ENCODE peak calls at places on chromosomes 5 and 9, in eight cellular contexts. H is tibial artery, G is HFF-Myc, I is lower lobe of right lung, V is astrocyte, E is MM.1S, J is omental fat pad, Z is foreskin fibroblast. C is an unnamed sample.

GRCh38 chr9:89405832-89406231 is 87.5 kb downstream of the SECISBP2 start:
- DNase-seq in H (no peak), G (no peak), I (peak), V (no peak), E (peak), J (no peak), Z (no peak), C (no peak)

GRCh38 chr5:106727071-106727470 is 943.7 kb downstream of the EFNA5 start:
- DNase-seq in H (no peak), G (no peak), I (no peak), V (no peak), E (no peak), J (no peak), Z (no peak), C (no peak)

GRCh38 chr5:54522080-54522479 is 4.5 kb downstream of the SNX18 start:
- DNase-seq in H (no peak), G (no peak), I (no peak), V (no peak), E (no peak), J (no peak), Z (no peak), C (no peak)

GRCh38 chr5:1521054-1521453 is 2.7 kb downstream of the LPCAT1 start:
- DNase-seq in H (no peak), G (no peak), I (no peak), V (no peak), E (no peak), J (no peak), Z (no peak), C (peak)

GRCh38 chr5:76474377-76474776 is 71.3 kb downstream of the IQGAP2 start:
- DNase-seq in H (no peak), G (no peak), I (no peak), V (no peak), E (no peak), J (no peak), Z (no peak), C (no peak)

GRCh38 chr5:82332889-82333619 is 54.9 kb upstream of the RPS23 start:
- DNase-seq in H (no peak), G (no peak), I (no peak), V (peak), E (no peak), J (no peak), Z (peak), C (no peak)

GRCh38 chr5:115419794-115420585 is 123.5 kb upstream of the CCDC112 start:
- DNase-seq in H (no peak), G (peak), I (no peak), V (peak), E (no peak), J (no peak), Z (peak), C (no peak)

GRCh38 chr5:108339220-108339619 is 42.7 kb downstream of the FBXL17 start:
- DNase-seq in H (no peak), G (no peak), I (no peak), V (peak), E (no peak), J (no peak), Z (no peak), C (no peak)

GRCh38 chr5:93581738-93582414 is 857 bp upstream of the NR2F1-AS1 start:
- DNase-seq in H (no peak), G (no peak), I (no peak), V (peak), E (no peak), J (no peak), Z (peak), C (no peak)

GRCh38 chr9:124504530-124505005 is 2.6 kb downstream of the NR5A1 start:
- DNase-seq in H (no peak), G (no peak), I (peak), V (no peak), E (no peak), J (no peak), Z (no peak), C (no peak)

GRCh38 chr5:96058084-96058483 is 96.4 kb upstream of the ELL2 start:
- DNase-seq in H (no peak), G (no peak), I (no peak), V (no peak), E (no peak), J (no peak), Z (no peak), C (peak)

GRCh38 chr9:110069326-110070248 is 138.4 kb downstream of the C9orf152 start:
- DNase-seq in H (peak), G (peak), I (peak), V (peak), E (no peak), J (no peak), Z (peak), C (no peak)

GRCh38 chr5:56498759-56499395 is 265.7 kb upstream of the ANKRD55 start:
- DNase-seq in H (no peak), G (no peak), I (no peak), V (no peak), E (no peak), J (no peak), Z (no peak), C (no peak)

GRCh38 chr5:150155258-150156032 is at the start of gene PDGFRB:
- DNase-seq in H (peak), G (no peak), I (peak), V (peak), E (peak), J (peak), Z (peak), C (peak)

GRCh38 chr5:110517396-110517795 is 209.1 kb downstream of the TMEM232 start:
- DNase-seq in H (no peak), G (no peak), I (no peak), V (no peak), E (no peak), J (no peak), Z (no peak), C (peak)

DNA sequence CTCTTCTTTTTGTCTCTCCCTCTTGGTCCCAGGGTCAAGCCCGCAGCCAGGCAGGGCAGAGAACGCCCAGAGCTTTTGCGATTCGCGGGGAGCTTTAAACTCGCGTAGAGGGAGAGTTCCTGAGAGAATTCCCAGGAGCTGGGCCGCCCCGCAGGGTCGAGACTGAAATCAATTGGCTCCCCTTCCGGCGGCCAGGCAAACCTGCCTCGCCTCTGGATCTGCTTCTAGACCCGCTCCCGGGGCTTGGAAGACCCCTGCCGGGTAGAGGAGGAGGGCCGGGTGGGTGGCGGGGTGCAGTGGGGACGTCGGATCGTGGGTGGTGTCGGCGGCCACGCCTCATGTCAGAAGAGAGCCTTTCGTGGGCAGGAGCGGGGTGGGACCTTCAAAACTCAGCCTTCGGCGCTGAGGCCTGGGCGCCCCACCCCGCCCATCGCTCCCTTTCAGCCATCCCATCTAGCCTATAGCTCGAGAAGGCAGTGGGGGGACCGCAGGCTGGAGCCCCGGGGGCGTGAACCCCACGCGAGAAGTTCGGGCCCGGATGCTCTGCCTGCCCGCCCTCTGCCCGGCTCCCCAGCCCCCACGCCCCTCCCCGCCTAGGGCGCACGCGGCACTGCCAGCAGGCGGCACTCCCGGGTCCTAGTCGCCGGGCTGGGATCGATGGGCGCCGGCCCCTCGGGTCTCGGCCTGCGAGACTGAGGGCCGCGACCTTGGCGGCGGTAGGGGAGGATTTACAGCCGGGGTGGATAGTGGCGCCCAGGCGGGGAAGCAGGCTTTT is 6.1 kb downstream of the PRDM6 start:
- DNase-seq in H (peak), G (no peak), I (no peak), V (no peak), E (no peak), J (no peak), Z (no peak), C (peak)
- TF ChIP-seq CTCF in H (peak), G (no peak), I (no peak), V (no peak), E (no peak), J (no peak), Z (no peak), C (peak)

GRCh38 chr9:25003686-25004085 is 458.0 kb upstream of the IZUMO3 start:
- DNase-seq in H (no peak), G (no peak), I (no peak), V (no peak), E (no peak), J (no peak), Z (no peak), C (peak)
- TF ChIP-seq CTCF in H (no peak), G (no peak), I (no peak), V (no peak), E (no peak), J (no peak), Z (no peak), C (peak)

GRCh38 chr5:74316064-74316586 is 324.4 kb downstream of the ENC1 start:
- DNase-seq in H (peak), G (peak), I (no peak), V (peak), E (no peak), J (no peak), Z (peak), C (peak)
- TF ChIP-seq CTCF in H (no peak), G (no peak), I (no peak), V (no peak), E (no peak), J (no peak), Z (no peak), C (no peak)

GRCh38 chr9:128192601-128193371 is 1.4 kb upstream of the CIZ1 start:
- DNase-seq in H (peak), G (peak), I (peak), V (peak), E (peak), J (peak), Z (peak), C (no peak)
- TF ChIP-seq CTCF in H (no peak), G (no peak), I (no peak), V (no peak), E (peak), J (no peak), Z (no peak), C (no peak)

GRCh38 chr9:134811079-134811672 is 69.4 kb upstream of the FCN2 start:
- DNase-seq in H (no peak), G (no peak), I (no peak), V (no peak), E (no peak), J (no peak), Z (no peak), C (no peak)

GRCh38 chr9:134813841-134814240 is 66.8 kb upstream of the FCN2 start:
- DNase-seq in H (no peak), G (no peak), I (no peak), V (no peak), E (no peak), J (no peak), Z (no peak), C (no peak)

GRCh38 chr9:134814598-134815215 is 65.9 kb upstream of the FCN2 start:
- DNase-seq in H (peak), G (no peak), I (no peak), V (peak), E (no peak), J (no peak), Z (peak), C (no peak)

GRCh38 chr9:134809296-134809695 is 71.3 kb upstream of the FCN2 start:
- DNase-seq in H (peak), G (no peak), I (no peak), V (no peak), E (no peak), J (no peak), Z (no peak), C (no peak)

GRCh38 chr9:134811673-134812668 is 68.6 kb upstream of the FCN2 start:
- DNase-seq in H (no peak), G (peak), I (no peak), V (peak), E (no peak), J (no peak), Z (peak), C (peak)
- TF ChIP-seq CTCF in H (no peak), G (no peak), I (no peak), V (no peak), E (no peak), J (no peak), Z (no peak), C (peak)

C was measured in endodermal cell.